ENCODE peak calls at places on chromosomes 12 and 14, in five cellular contexts. One of them, this sample, is unnamed.

GRCh38 chr12:52528641-52529143 is 8.5 kb upstream of the KRT5 start:
- DNase-seq in endothelial cell of umbilical vein: no peak
- DNase-seq in CD8-positive, alpha-beta memory T cell: no peak
- DNase-seq in tibial nerve: no peak
- DNase-seq in astrocyte: no peak
- DNase-seq in this sample: no peak

GRCh38 chr12:32549675-32550079 is 129.4 kb upstream of the DNM1L start:
- DNase-seq in tibial nerve: no peak
- DNase-seq in endothelial cell of umbilical vein: no peak
- DNase-seq in astrocyte: peak; percentile 73
- DNase-seq in CD8-positive, alpha-beta memory T cell: no peak
- DNase-seq in this sample: peak; percentile 64

GRCh38 chr14:89926709-89927108 is 27.8 kb downstream of the EFCAB11 start:
- DNase-seq in tibial nerve: no peak
- DNase-seq in CD8-positive, alpha-beta memory T cell: no peak
- DNase-seq in astrocyte: peak; percentile 36
- DNase-seq in endothelial cell of umbilical vein: peak; percentile 55
- DNase-seq in this sample: no peak

GRCh38 chr12:6547987-6548386 is 7.9 kb downstream of the IFFO1 start:
- DNase-seq in astrocyte: peak; percentile 88
- DNase-seq in endothelial cell of umbilical vein: peak; percentile 76
- DNase-seq in CD8-positive, alpha-beta memory T cell: no peak
- DNase-seq in tibial nerve: no peak
- DNase-seq in this sample: no peak

GRCh38 chr14:73502017-73502619 is 11.4 kb downstream of the RIOX1 start:
- DNase-seq in endothelial cell of umbilical vein: no peak
- DNase-seq in tibial nerve: no peak
- DNase-seq in astrocyte: no peak
- DNase-seq in CD8-positive, alpha-beta memory T cell: no peak
- DNase-seq in this sample: peak; percentile 44

GRCh38 chr14:103122578-103123127 is 608 bp upstream of the TNFAIP2 start:
- DNase-seq in astrocyte: no peak
- DNase-seq in tibial nerve: no peak
- DNase-seq in endothelial cell of umbilical vein: peak; percentile 41
- DNase-seq in CD8-positive, alpha-beta memory T cell: no peak
- DNase-seq in this sample: no peak

GRCh38 chr12:4607056-4607455 is 41.8 kb downstream of the AKAP3 start:
- DNase-seq in endothelial cell of umbilical vein: no peak
- DNase-seq in astrocyte: no peak
- DNase-seq in CD8-positive, alpha-beta memory T cell: no peak
- DNase-seq in tibial nerve: no peak
- DNase-seq in this sample: no peak

GRCh38 chr14:84760506-84760905 is 769.4 kb upstream of the FLRT2 start:
- DNase-seq in tibial nerve: no peak
- DNase-seq in endothelial cell of umbilical vein: no peak
- DNase-seq in CD8-positive, alpha-beta memory T cell: no peak
- DNase-seq in astrocyte: no peak
- DNase-seq in this sample: no peak

GRCh38 chr12:79252358-79253075 is 387.9 kb downstream of the SYT1 start:
- DNase-seq in endothelial cell of umbilical vein: peak; percentile 41
- DNase-seq in tibial nerve: no peak
- DNase-seq in CD8-positive, alpha-beta memory T cell: no peak
- DNase-seq in astrocyte: peak; percentile 73
- DNase-seq in this sample: no peak

GRCh38 chr12:45415393-45415817 is 199.5 kb downstream of the ANO6 start:
- DNase-seq in endothelial cell of umbilical vein: peak; percentile 76
- DNase-seq in tibial nerve: no peak
- DNase-seq in astrocyte: peak; percentile 99
- DNase-seq in CD8-positive, alpha-beta memory T cell: no peak
- DNase-seq in this sample: peak; percentile 91

GRCh38 chr14:64758025-64758521 is 53.8 kb downstream of the PLEKHG3 start:
- DNase-seq in tibial nerve: no peak
- DNase-seq in astrocyte: peak; percentile 86
- DNase-seq in endothelial cell of umbilical vein: no peak
- DNase-seq in CD8-positive, alpha-beta memory T cell: peak; percentile 54
- DNase-seq in this sample: no peak

GRCh38 chr14:105069887-105070759 is 4.9 kb upstream of the GPR132 start:
- DNase-seq in endothelial cell of umbilical vein: no peak
- DNase-seq in astrocyte: no peak
- DNase-seq in CD8-positive, alpha-beta memory T cell: no peak
- DNase-seq in tibial nerve: no peak
- DNase-seq in this sample: peak; percentile 53

GRCh38 chr12:30219047-30219446 is 435.3 kb upstream of the TMTC1 start:
- DNase-seq in tibial nerve: no peak
- DNase-seq in astrocyte: peak; percentile 62
- DNase-seq in CD8-positive, alpha-beta memory T cell: no peak
- DNase-seq in endothelial cell of umbilical vein: no peak
- DNase-seq in this sample: no peak

GRCh38 chr12:62924084-62924483 is 10.9 kb downstream of the PPM1H start:
- DNase-seq in endothelial cell of umbilical vein: no peak
- DNase-seq in tibial nerve: no peak
- DNase-seq in astrocyte: no peak
- DNase-seq in CD8-positive, alpha-beta memory T cell: no peak
- DNase-seq in this sample: no peak

GRCh38 chr12:3797649-3798048 is 44.7 kb upstream of the CRACR2A start:
- DNase-seq in tibial nerve: no peak
- DNase-seq in astrocyte: no peak
- DNase-seq in CD8-positive, alpha-beta memory T cell: no peak
- DNase-seq in endothelial cell of umbilical vein: no peak
- DNase-seq in this sample: no peak

GRCh38 chr12:3490848-3491382 is at the start of gene PRMT8:
- DNase-seq in astrocyte: no peak
- DNase-seq in endothelial cell of umbilical vein: no peak
- DNase-seq in tibial nerve: no peak
- DNase-seq in CD8-positive, alpha-beta memory T cell: no peak
- DNase-seq in this sample: peak; percentile 18

GRCh38 chr14:100153560-100153959 is 5.9 kb downstream of the DEGS2 start:
- DNase-seq in endothelial cell of umbilical vein: no peak
- DNase-seq in tibial nerve: no peak
- DNase-seq in CD8-positive, alpha-beta memory T cell: no peak
- DNase-seq in astrocyte: no peak
- DNase-seq in this sample: no peak

GRCh38 chr14:65369560-65369959 is 43.0 kb upstream of the FUT8 start:
- DNase-seq in astrocyte: no peak
- DNase-seq in CD8-positive, alpha-beta memory T cell: no peak
- DNase-seq in endothelial cell of umbilical vein: no peak
- DNase-seq in tibial nerve: no peak
- DNase-seq in this sample: no peak

GRCh38 chr14:100530270-100531072 is 56.7 kb downstream of the BEGAIN start:
- DNase-seq in endothelial cell of umbilical vein: no peak
- DNase-seq in CD8-positive, alpha-beta memory T cell: no peak
- DNase-seq in tibial nerve: peak; percentile 10
- DNase-seq in astrocyte: no peak
- DNase-seq in this sample: no peak

GRCh38 chr12:12922191-12922616 is 29.8 kb downstream of the GPRC5D start:
- DNase-seq in CD8-positive, alpha-beta memory T cell: no peak
- DNase-seq in tibial nerve: no peak
- DNase-seq in endothelial cell of umbilical vein: peak; percentile 65
- DNase-seq in astrocyte: peak; percentile 49
- DNase-seq in this sample: peak; percentile 65

GRCh38 chr12:58242803-58243628 is 301.6 kb downstream of the ATP23 start:
- DNase-seq in endothelial cell of umbilical vein: no peak
- DNase-seq in tibial nerve: no peak
- DNase-seq in CD8-positive, alpha-beta memory T cell: no peak
- DNase-seq in astrocyte: peak; percentile 39
- DNase-seq in this sample: no peak

GRCh38 chr14:29757711-29758233 is 169.9 kb downstream of the PRKD1 start:
- DNase-seq in astrocyte: no peak
- DNase-seq in tibial nerve: no peak
- DNase-seq in endothelial cell of umbilical vein: no peak
- DNase-seq in CD8-positive, alpha-beta memory T cell: no peak
- DNase-seq in this sample: no peak

GRCh38 chr12:6960291-6961277 is 9.4 kb downstream of the PTPN6 start:
- DNase-seq in endothelial cell of umbilical vein: no peak
- DNase-seq in astrocyte: peak; percentile 16
- DNase-seq in tibial nerve: no peak
- DNase-seq in CD8-positive, alpha-beta memory T cell: no peak
- DNase-seq in this sample: no peak

GRCh38 chr14:58915646-58916045 is 272.8 kb upstream of the DAAM1 start:
- DNase-seq in tibial nerve: no peak
- DNase-seq in endothelial cell of umbilical vein: no peak
- DNase-seq in CD8-positive, alpha-beta memory T cell: no peak
- DNase-seq in astrocyte: no peak
- DNase-seq in this sample: no peak

GRCh38 chr14:54567224-54567633 is 301 bp downstream of the SAMD4A start:
- DNase-seq in tibial nerve: no peak
- DNase-seq in endothelial cell of umbilical vein: no peak
- DNase-seq in CD8-positive, alpha-beta memory T cell: no peak
- DNase-seq in astrocyte: peak; percentile 27
- DNase-seq in this sample: peak; percentile 45

GRCh38 chr12:14394317-14395058 is 29.0 kb downstream of the ATF7IP start:
- DNase-seq in endothelial cell of umbilical vein: peak; percentile 63
- DNase-seq in tibial nerve: no peak
- DNase-seq in CD8-positive, alpha-beta memory T cell: no peak
- DNase-seq in astrocyte: peak; percentile 92
- DNase-seq in this sample: peak; percentile 77
- H3K4me3 ChIP-seq in endothelial cell of umbilical vein: no peak overlapping the region
- H3K4me3 ChIP-seq in tibial nerve: no peak overlapping the region
- H3K4me3 ChIP-seq in CD8-positive, alpha-beta memory T cell: no peak overlapping the region
- H3K4me3 ChIP-seq in astrocyte: no peak overlapping the region
- H3K4me3 ChIP-seq in this sample: peak overlapping the region; percentile 19

GRCh38 chr14:33950320-33951182 is at the start of gene EGLN3:
- DNase-seq in tibial nerve: peak; percentile 58
- DNase-seq in CD8-positive, alpha-beta memory T cell: peak; percentile 26
- DNase-seq in endothelial cell of umbilical vein: peak; percentile 78
- DNase-seq in astrocyte: peak; percentile 64
- DNase-seq in this sample: peak; percentile 95

GRCh38 chr14:33949051-33950037 is 1.5 kb downstream of the EGLN3 start:
- DNase-seq in tibial nerve: no peak
- DNase-seq in astrocyte: no peak
- DNase-seq in endothelial cell of umbilical vein: no peak
- DNase-seq in CD8-positive, alpha-beta memory T cell: no peak
- DNase-seq in this sample: no peak

GRCh38 chr14:33951183-33951840 is 438 bp upstream of the EGLN3 start:
- DNase-seq in CD8-positive, alpha-beta memory T cell: no peak
- DNase-seq in endothelial cell of umbilical vein: no peak
- DNase-seq in astrocyte: no peak
- DNase-seq in tibial nerve: no peak
- DNase-seq in this sample: no peak

GRCh38 chr14:33946679-33947078 is 4.2 kb downstream of the EGLN3 start:
- DNase-seq in CD8-positive, alpha-beta memory T cell: no peak
- DNase-seq in tibial nerve: no peak
- DNase-seq in astrocyte: no peak
- DNase-seq in endothelial cell of umbilical vein: no peak
- DNase-seq in this sample: no peak

DNA sequence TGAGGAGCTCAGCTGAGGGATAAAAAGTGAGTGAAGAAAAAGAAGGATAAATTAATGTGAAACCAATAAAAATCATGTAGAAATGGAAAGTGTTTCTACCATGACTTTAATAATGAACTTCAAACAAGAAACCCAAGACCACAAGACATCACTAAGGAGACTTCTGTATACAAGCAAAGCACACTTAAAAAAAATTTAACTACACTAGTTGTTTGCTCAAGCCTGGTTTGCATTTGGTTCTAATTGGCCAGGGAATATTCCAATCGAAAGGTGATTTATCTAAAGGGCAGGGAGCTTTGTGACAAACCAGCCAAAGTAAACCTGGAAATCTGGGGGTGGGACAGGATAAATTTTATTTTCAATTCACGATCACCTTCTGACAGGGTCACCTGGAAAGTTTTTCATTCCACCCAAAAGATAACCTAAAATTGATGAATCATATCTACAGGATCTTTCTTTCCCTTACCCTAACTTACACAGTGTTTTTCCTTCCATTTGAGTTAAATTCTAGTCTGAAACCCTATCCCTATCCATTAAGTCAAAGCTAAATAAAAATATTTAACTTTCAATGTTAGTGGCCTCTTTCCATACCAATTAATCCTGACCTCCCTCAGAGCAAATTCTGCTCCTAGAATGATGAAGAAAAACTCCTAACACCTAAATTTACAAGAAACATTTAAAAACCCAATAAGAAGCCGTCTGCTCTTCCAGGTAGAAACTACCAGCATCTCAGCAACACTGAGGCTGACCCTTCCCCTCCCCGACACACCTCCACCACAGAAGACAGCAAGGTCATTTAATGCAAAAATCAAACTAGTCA is 2.5 kb downstream of the EGLN3 start:
- DNase-seq in CD8-positive, alpha-beta memory T cell: no peak
- DNase-seq in endothelial cell of umbilical vein: no peak
- DNase-seq in tibial nerve: no peak
- DNase-seq in astrocyte: no peak
- DNase-seq in this sample: no peak
- H3K4me1 ChIP-seq in CD8-positive, alpha-beta memory T cell: no peaks in the 10 kb centered on the region
- H3K4me1 ChIP-seq in endothelial cell of umbilical vein: peaks cover 10% of the 10 kb centered on the region
- H3K4me1 ChIP-seq in tibial nerve: peaks cover 4% of the 10 kb centered on the region
- H3K4me1 ChIP-seq in astrocyte: peaks cover 13% of the 10 kb centered on the region
- H3K4me1 ChIP-seq in this sample: peaks cover 11% of the 10 kb centered on the region

DNA sequence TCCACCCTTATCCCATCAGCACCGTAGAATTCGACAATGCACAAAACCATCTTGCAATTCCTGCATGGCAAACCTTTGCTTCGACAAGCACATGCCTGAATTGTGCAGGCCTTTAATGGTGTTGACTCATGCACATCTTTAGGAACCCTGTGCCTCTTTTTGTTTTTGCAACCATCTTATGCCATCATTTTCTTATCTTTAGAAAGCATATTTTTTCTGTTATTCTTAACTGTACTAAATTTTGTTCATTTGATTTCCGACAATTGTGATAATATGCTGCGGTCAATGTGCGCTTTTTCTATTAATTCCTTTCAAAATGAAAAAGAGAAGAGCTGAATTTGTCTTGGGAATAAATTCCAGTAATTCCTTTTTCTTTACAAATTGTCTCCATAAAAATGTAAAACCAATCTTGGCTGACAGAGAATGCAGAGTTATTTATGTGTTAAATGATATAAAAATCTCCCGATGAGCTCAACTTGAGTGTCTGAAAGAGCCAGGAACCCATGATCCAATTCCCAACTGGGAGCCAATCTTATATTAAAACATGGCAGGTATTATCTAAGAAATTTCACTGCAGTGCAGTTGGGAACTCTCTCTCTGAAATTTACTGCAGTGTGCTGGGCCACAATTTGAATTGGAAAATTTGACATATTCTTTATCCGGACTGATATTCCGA is 20.2 kb upstream of the CDK17 start:
- DNase-seq in CD8-positive, alpha-beta memory T cell: no peak
- DNase-seq in endothelial cell of umbilical vein: peak; percentile 96
- DNase-seq in astrocyte: peak; percentile 20
- DNase-seq in tibial nerve: no peak
- DNase-seq in this sample: peak; percentile 37
- H3K4me3 ChIP-seq in CD8-positive, alpha-beta memory T cell: peak overlapping the region; percentile 54
- H3K4me3 ChIP-seq in endothelial cell of umbilical vein: no peak overlapping the region
- H3K4me3 ChIP-seq in astrocyte: no peak overlapping the region
- H3K4me3 ChIP-seq in tibial nerve: no peak overlapping the region
- H3K4me3 ChIP-seq in this sample: no peak overlapping the region

DNA sequence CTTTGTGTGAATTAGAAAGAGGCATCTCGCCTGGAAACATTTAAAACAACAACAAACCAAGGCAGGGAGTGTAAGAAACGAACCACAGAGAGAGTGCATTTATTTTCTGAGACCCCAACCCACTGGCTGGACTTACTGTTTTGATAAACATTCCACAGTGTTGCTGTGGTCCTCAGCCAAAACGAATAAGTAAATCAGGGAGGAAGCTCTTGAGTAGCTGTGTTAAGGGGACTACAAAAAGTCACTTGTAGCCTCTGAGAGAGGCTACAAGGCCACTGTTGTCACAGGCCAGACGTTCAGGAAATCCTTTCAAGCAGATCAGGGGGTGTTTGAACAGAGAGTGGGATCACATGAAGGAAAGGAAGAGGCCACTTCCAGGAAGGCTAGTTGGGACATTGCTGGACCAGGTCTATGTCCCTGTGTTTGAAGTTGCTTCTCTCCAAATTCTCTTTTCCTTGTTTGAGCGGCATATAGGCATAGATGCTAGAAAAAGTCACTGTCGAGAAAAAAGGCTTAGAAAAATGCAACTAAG is 33.8 kb downstream of the DMAC2L start:
- DNase-seq in endothelial cell of umbilical vein: peak; percentile 58
- DNase-seq in tibial nerve: no peak
- DNase-seq in CD8-positive, alpha-beta memory T cell: no peak
- DNase-seq in astrocyte: no peak
- DNase-seq in this sample: no peak
- H3K4me1 ChIP-seq in endothelial cell of umbilical vein: peaks cover 37% of the 10 kb centered on the region
- H3K4me1 ChIP-seq in tibial nerve: peaks cover 30% of the 10 kb centered on the region
- H3K4me1 ChIP-seq in CD8-positive, alpha-beta memory T cell: no peaks in the 10 kb centered on the region
- H3K4me1 ChIP-seq in astrocyte: peaks cover 45% of the 10 kb centered on the region
- H3K4me1 ChIP-seq in this sample: peaks cover 10% of the 10 kb centered on the region

This sample was measured in cardiac muscle cell.